ENCODE peak calls at places on chromosomes 13 and 19, in ten cellular contexts. S is CD8-positive, alpha-beta T cell; I is endothelial cell; O is ovary; V is lower leg skin; R is cardiac fibroblast; Y is fibroblast of pulmonary artery; P is OCI-LY7; L is BE2C; M is BJ. X is an unnamed sample.
A peak's percentile ranks its signal among the peaks of the same experiment; 100 is the strongest.

GRCh38 chr19:46896076-46896794 is 35.4 kb downstream of the ARHGAP35 start:
- DNase-seq in S (no peak), I (no peak), O (no peak), V (no peak), R (no peak), Y (no peak), P (peak; percentile 85), L (no peak), M (no peak), X (no peak)

GRCh38 chr13:43346427-43346826 is 323.0 kb downstream of the DNAJC15 start:
- DNase-seq in S (no peak), I (no peak), O (no peak), V (no peak), R (no peak), Y (peak; percentile 10), P (no peak), L (no peak), M (no peak), X (no peak)

GRCh38 chr13:34391071-34391470 is 551.0 kb upstream of the NBEA start:
- DNase-seq in S (no peak), I (no peak), O (no peak), V (no peak), R (peak; percentile 65), Y (peak; percentile 67), P (no peak), L (no peak), M (peak; percentile 30), X (no peak)

GRCh38 chr19:38001158-38001781 is 94.3 kb downstream of the SIPA1L3 start:
- DNase-seq in S (no peak), I (no peak), O (no peak), V (no peak), R (no peak), Y (no peak), P (no peak), L (no peak), M (no peak), X (no peak)

GRCh38 chr13:79307866-79308298 is 98.2 kb downstream of the RBM26 start:
- DNase-seq in S (no peak), I (no peak), O (peak; percentile 43), V (no peak), R (peak; percentile 43), Y (peak; percentile 24), P (peak; percentile 7), L (no peak), M (no peak), X (no peak)

GRCh38 chr13:23683084-23683483 is 112.9 kb downstream of the TNFRSF19 start:
- DNase-seq in S (no peak), I (no peak), O (no peak), V (no peak), R (no peak), Y (no peak), P (no peak), L (no peak), M (no peak), X (no peak)

GRCh38 chr13:113816248-113816924 is 47.5 kb downstream of the GAS6 start:
- DNase-seq in S (no peak), I (no peak), O (no peak), V (no peak), R (no peak), Y (no peak), P (no peak), L (no peak), M (no peak), X (no peak)

GRCh38 chr19:48501446-48501960 is 10.1 kb downstream of the LMTK3 start:
- DNase-seq in S (peak; percentile 49), I (no peak), O (peak; percentile 39), V (no peak), R (no peak), Y (no peak), P (peak; percentile 90), L (no peak), M (no peak), X (no peak)

GRCh38 chr13:112510987-112511715 is 76.8 kb downstream of the TUBGCP3 start:
- DNase-seq in S (no peak), I (no peak), O (no peak), V (no peak), R (no peak), Y (no peak), P (no peak), L (no peak), M (no peak), X (no peak)

GRCh38 chr13:35854286-35854685 is 276.9 kb downstream of the DCLK1 start:
- DNase-seq in S (no peak), I (no peak), O (no peak), V (no peak), R (no peak), Y (no peak), P (no peak), L (no peak), M (no peak), X (no peak)

GRCh38 chr19:306151-306900 is 15.1 kb upstream of the PLPP2 start:
- DNase-seq in S (no peak), I (no peak), O (no peak), V (no peak), R (no peak), Y (no peak), P (no peak), L (no peak), M (no peak), X (no peak)

GRCh38 chr19:41134616-41135015 is 20.4 kb downstream of the CYP2F1 start:
- DNase-seq in S (no peak), I (no peak), O (no peak), V (no peak), R (no peak), Y (no peak), P (no peak), L (no peak), M (no peak), X (no peak)

GRCh38 chr19:11984986-11985385 is 20.1 kb downstream of the ZNF763 start:
- DNase-seq in S (no peak), I (no peak), O (no peak), V (no peak), R (no peak), Y (no peak), P (peak; percentile 88), L (peak; percentile 30), M (no peak), X (no peak)

GRCh38 chr19:11986754-11987153 is 21.9 kb downstream of the ZNF763 start:
- DNase-seq in S (no peak), I (no peak), O (no peak), V (no peak), R (no peak), Y (no peak), P (no peak), L (no peak), M (no peak), X (no peak)

GRCh38 chr19:11987405-11988231 is 22.8 kb downstream of the ZNF763 start:
- DNase-seq in S (peak; percentile 94), I (no peak), O (peak; percentile 92), V (peak; percentile 96), R (peak; percentile 94), Y (peak; percentile 94), P (peak; percentile 96), L (peak; percentile 98), M (peak; percentile 60), X (peak; percentile 90)

GRCh38 chr19:11989112-11989456 is 24.2 kb downstream of the ZNF763 start:
- DNase-seq in S (no peak), I (no peak), O (no peak), V (no peak), R (no peak), Y (no peak), P (no peak), L (no peak), M (no peak), X (no peak)
- TF ChIP-seq CTCF in S (no peak), I (no peak), O (no peak), V (no peak), R (no peak), Y (no peak), P (no peak), L (no peak), M (no peak), X (no peak)

GRCh38 chr19:11798391-11799296 is at the start of gene ZNF491:
- DNase-seq in S (peak; percentile 87), I (no peak), O (peak; percentile 91), V (peak; percentile 89), R (peak; percentile 87), Y (peak; percentile 85), P (peak; percentile 94), L (peak; percentile 97), M (peak; percentile 49), X (peak; percentile 90)
- TF ChIP-seq CTCF in S (peak; percentile 23), I (no peak), O (no peak), V (no peak), R (no peak), Y (no peak), P (peak; percentile 61), L (no peak), M (peak; percentile 19), X (no peak)

GRCh38 chr19:1469936-1470863 is 8.8 kb downstream of the C19orf25 start:
- DNase-seq in S (peak; percentile 76), I (no peak), O (peak; percentile 72), V (no peak), R (no peak), Y (no peak), P (peak; percentile 58), L (no peak), M (no peak), X (peak; percentile 99)

GRCh38 chr19:1470864-1471513 is 8.0 kb downstream of the C19orf25 start:
- DNase-seq in S (peak; percentile 21), I (no peak), O (no peak), V (no peak), R (no peak), Y (no peak), P (no peak), L (no peak), M (no peak), X (no peak)

GRCh38 chr19:1473056-1473400 is 6.0 kb downstream of the C19orf25 start:
- DNase-seq in S (no peak), I (no peak), O (no peak), V (no peak), R (no peak), Y (no peak), P (no peak), L (no peak), M (no peak), X (no peak)

GRCh38 chr19:1472227-1473055 is 6.6 kb downstream of the C19orf25 start:
- DNase-seq in S (no peak), I (no peak), O (no peak), V (no peak), R (no peak), Y (no peak), P (no peak), L (no peak), M (no peak), X (no peak)

GRCh38 chr19:1471514-1472107 is 7.4 kb downstream of the C19orf25 start:
- DNase-seq in S (peak; percentile 26), I (no peak), O (no peak), V (no peak), R (no peak), Y (no peak), P (peak; percentile 38), L (no peak), M (no peak), X (no peak)
- TF ChIP-seq CTCF in S (no peak), I (no peak), O (no peak), V (no peak), R (no peak), Y (no peak), P (peak; percentile 57), L (peak; percentile 20), M (peak; percentile 41), X (peak; percentile 22)

DNA sequence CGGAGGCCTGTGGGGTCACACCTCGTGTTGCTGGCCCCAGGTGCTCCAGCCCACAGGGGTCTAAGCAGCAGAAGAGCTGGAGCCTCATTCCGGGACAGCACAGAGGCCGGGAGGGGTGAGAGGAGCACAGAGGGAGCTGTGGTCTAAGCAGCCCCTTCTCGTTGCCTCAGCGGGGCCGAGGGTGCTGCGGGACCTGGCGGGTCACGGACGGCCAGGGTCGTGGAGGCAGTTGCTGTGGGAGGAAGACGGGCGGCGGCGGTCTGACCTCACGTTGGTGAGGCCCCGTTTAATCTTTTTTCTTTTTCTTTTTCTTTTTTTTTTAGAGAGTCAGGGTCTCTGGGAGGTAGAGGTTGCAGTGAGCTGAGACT is 21.7 kb downstream of the PIAS4 start:
- DNase-seq in S (no peak), I (no peak), O (no peak), V (no peak), R (no peak), Y (no peak), P (no peak), L (no peak), M (no peak), X (no peak)
- TF ChIP-seq CTCF in S (no peak), I (no peak), O (no peak), V (no peak), R (no peak), Y (no peak), P (no peak), L (no peak), M (no peak), X (no peak)

X was measured in D721Med.